ENCODE peak calls at places on chromosomes 13 and 19, in ten cellular contexts. One of them, this sample, is unnamed.

GRCh38 chr13:73109288-73109899 is 50.6 kb downstream of the KLF5 start:
- DNase-seq in thoracic aorta: no peak
- DNase-seq in Panc1: no peak
- DNase-seq in DND-41: no peak
- DNase-seq in mesothelial cell of epicardium: no peak
- DNase-seq in AG09319: no peak
- DNase-seq in CD8-positive, alpha-beta T cell: no peak
- DNase-seq in coronary artery: no peak
- DNase-seq in pancreas: no peak
- DNase-seq in colonic mucosa: no peak
- DNase-seq in this sample: no peak

GRCh38 chr13:30577381-30577780 is 40.3 kb upstream of the USPL1 start:
- DNase-seq in coronary artery: no peak
- DNase-seq in CD8-positive, alpha-beta T cell: peak
- DNase-seq in Panc1: no peak
- DNase-seq in colonic mucosa: no peak
- DNase-seq in DND-41: peak
- DNase-seq in AG09319: peak
- DNase-seq in mesothelial cell of epicardium: no peak
- DNase-seq in thoracic aorta: no peak
- DNase-seq in pancreas: no peak
- DNase-seq in this sample: peak

GRCh38 chr13:70386919-70387318 is 278.7 kb upstream of the KLHL1 start:
- DNase-seq in colonic mucosa: no peak
- DNase-seq in thoracic aorta: no peak
- DNase-seq in mesothelial cell of epicardium: no peak
- DNase-seq in AG09319: no peak
- DNase-seq in DND-41: no peak
- DNase-seq in CD8-positive, alpha-beta T cell: no peak
- DNase-seq in Panc1: no peak
- DNase-seq in coronary artery: no peak
- DNase-seq in pancreas: peak
- DNase-seq in this sample: no peak

GRCh38 chr19:46202872-46203860 is 26.4 kb upstream of the IGFL1 start:
- DNase-seq in DND-41: no peak
- DNase-seq in Panc1: no peak
- DNase-seq in CD8-positive, alpha-beta T cell: no peak
- DNase-seq in pancreas: no peak
- DNase-seq in mesothelial cell of epicardium: no peak
- DNase-seq in thoracic aorta: no peak
- DNase-seq in coronary artery: no peak
- DNase-seq in colonic mucosa: no peak
- DNase-seq in AG09319: no peak
- DNase-seq in this sample: no peak

GRCh38 chr13:52454459-52454824 is 836 bp upstream of the CKAP2 start:
- DNase-seq in coronary artery: no peak
- DNase-seq in thoracic aorta: no peak
- DNase-seq in AG09319: no peak
- DNase-seq in colonic mucosa: peak
- DNase-seq in pancreas: no peak
- DNase-seq in CD8-positive, alpha-beta T cell: peak
- DNase-seq in Panc1: no peak
- DNase-seq in DND-41: peak
- DNase-seq in mesothelial cell of epicardium: no peak
- DNase-seq in this sample: peak

GRCh38 chr13:100724568-100724967 is 50.0 kb upstream of the TMTC4 start:
- DNase-seq in CD8-positive, alpha-beta T cell: no peak
- DNase-seq in colonic mucosa: no peak
- DNase-seq in DND-41: no peak
- DNase-seq in Panc1: no peak
- DNase-seq in mesothelial cell of epicardium: no peak
- DNase-seq in thoracic aorta: no peak
- DNase-seq in coronary artery: no peak
- DNase-seq in AG09319: no peak
- DNase-seq in pancreas: no peak
- DNase-seq in this sample: no peak

GRCh38 chr13:23637813-23638212 is 67.6 kb downstream of the TNFRSF19 start:
- DNase-seq in AG09319: no peak
- DNase-seq in CD8-positive, alpha-beta T cell: no peak
- DNase-seq in DND-41: no peak
- DNase-seq in coronary artery: no peak
- DNase-seq in colonic mucosa: no peak
- DNase-seq in Panc1: no peak
- DNase-seq in mesothelial cell of epicardium: no peak
- DNase-seq in thoracic aorta: no peak
- DNase-seq in pancreas: no peak
- DNase-seq in this sample: no peak

GRCh38 chr19:47885067-47885463 is 1.1 kb downstream of the SULT2A1 start:
- DNase-seq in mesothelial cell of epicardium: no peak
- DNase-seq in CD8-positive, alpha-beta T cell: no peak
- DNase-seq in DND-41: no peak
- DNase-seq in AG09319: no peak
- DNase-seq in pancreas: no peak
- DNase-seq in thoracic aorta: no peak
- DNase-seq in Panc1: no peak
- DNase-seq in colonic mucosa: no peak
- DNase-seq in coronary artery: no peak
- DNase-seq in this sample: no peak

DNA sequence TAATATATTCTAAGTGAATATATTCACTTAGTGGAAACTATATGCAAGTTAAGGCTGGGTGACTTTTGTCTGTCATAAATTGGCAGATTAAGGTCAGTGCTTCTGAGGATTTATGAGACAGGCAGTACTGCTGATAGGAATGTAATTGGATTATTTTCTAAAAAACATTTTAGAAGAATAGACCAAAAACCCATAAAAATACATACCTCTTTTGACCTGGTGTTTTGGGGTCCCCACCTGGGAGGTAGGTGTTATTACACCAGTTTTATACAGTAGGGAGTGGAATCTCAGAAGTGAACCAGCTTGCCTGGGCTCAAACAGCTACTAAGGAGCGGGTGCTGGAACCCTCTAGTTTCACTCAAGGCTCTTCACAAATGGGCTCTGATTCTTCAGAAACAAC is 25.3 kb downstream of the COG3 start:
- DNase-seq in pancreas: no peak
- DNase-seq in coronary artery: no peak
- DNase-seq in DND-41: no peak
- DNase-seq in AG09319: no peak
- DNase-seq in CD8-positive, alpha-beta T cell: peak
- DNase-seq in thoracic aorta: no peak
- DNase-seq in Panc1: no peak
- DNase-seq in colonic mucosa: no peak
- DNase-seq in mesothelial cell of epicardium: no peak
- DNase-seq in this sample: no peak
- TF ChIP-seq CTCF in pancreas: no peak
- TF ChIP-seq CTCF in coronary artery: no peak
- TF ChIP-seq CTCF in DND-41: peak
- TF ChIP-seq CTCF in AG09319: no peak
- TF ChIP-seq CTCF in CD8-positive, alpha-beta T cell: peak
- TF ChIP-seq CTCF in thoracic aorta: no peak
- TF ChIP-seq CTCF in Panc1: peak
- TF ChIP-seq CTCF in colonic mucosa: no peak
- TF ChIP-seq CTCF in mesothelial cell of epicardium: peak
- TF ChIP-seq CTCF in this sample: peak

GRCh38 chr13:98796191-98796590 is 43.7 kb upstream of the SLC15A1 start:
- DNase-seq in AG09319: no peak
- DNase-seq in Panc1: no peak
- DNase-seq in DND-41: no peak
- DNase-seq in colonic mucosa: no peak
- DNase-seq in mesothelial cell of epicardium: no peak
- DNase-seq in pancreas: no peak
- DNase-seq in coronary artery: no peak
- DNase-seq in CD8-positive, alpha-beta T cell: no peak
- DNase-seq in thoracic aorta: no peak
- DNase-seq in this sample: no peak

GRCh38 chr13:98792784-98793183 is 40.3 kb upstream of the SLC15A1 start:
- DNase-seq in colonic mucosa: no peak
- DNase-seq in pancreas: no peak
- DNase-seq in CD8-positive, alpha-beta T cell: no peak
- DNase-seq in DND-41: no peak
- DNase-seq in Panc1: no peak
- DNase-seq in coronary artery: no peak
- DNase-seq in AG09319: no peak
- DNase-seq in mesothelial cell of epicardium: no peak
- DNase-seq in thoracic aorta: no peak
- DNase-seq in this sample: no peak

GRCh38 chr13:98795220-98795619 is 42.7 kb upstream of the SLC15A1 start:
- DNase-seq in Panc1: no peak
- DNase-seq in mesothelial cell of epicardium: no peak
- DNase-seq in AG09319: no peak
- DNase-seq in colonic mucosa: no peak
- DNase-seq in CD8-positive, alpha-beta T cell: no peak
- DNase-seq in thoracic aorta: no peak
- DNase-seq in pancreas: no peak
- DNase-seq in coronary artery: no peak
- DNase-seq in DND-41: no peak
- DNase-seq in this sample: no peak

GRCh38 chr13:98792321-98792720 is 39.8 kb upstream of the SLC15A1 start:
- DNase-seq in AG09319: no peak
- DNase-seq in coronary artery: no peak
- DNase-seq in Panc1: no peak
- DNase-seq in pancreas: no peak
- DNase-seq in DND-41: no peak
- DNase-seq in colonic mucosa: no peak
- DNase-seq in CD8-positive, alpha-beta T cell: no peak
- DNase-seq in thoracic aorta: no peak
- DNase-seq in mesothelial cell of epicardium: no peak
- DNase-seq in this sample: no peak

DNA sequence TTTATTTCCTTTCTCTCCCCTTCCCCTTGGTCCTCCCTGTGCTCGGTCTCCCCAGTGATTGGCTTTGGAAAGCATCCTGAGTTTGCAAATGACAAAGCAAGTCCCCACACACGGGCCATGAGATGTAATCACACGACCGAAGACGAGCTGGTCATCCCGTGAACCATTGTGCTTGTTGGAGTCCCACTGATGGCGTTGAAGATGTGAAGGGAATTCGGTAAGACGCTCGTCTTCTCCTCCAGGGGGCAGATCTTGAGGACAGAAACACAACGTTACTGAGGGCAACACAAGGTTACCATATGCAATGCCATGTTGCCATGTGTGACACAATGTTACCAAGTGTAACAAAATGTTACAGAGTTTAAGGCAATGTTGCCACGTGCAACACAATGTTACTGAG is 42.0 kb upstream of the SLC15A1 start:
- DNase-seq in thoracic aorta: no peak
- DNase-seq in mesothelial cell of epicardium: no peak
- DNase-seq in colonic mucosa: no peak
- DNase-seq in coronary artery: no peak
- DNase-seq in AG09319: no peak
- DNase-seq in pancreas: no peak
- DNase-seq in Panc1: no peak
- DNase-seq in DND-41: no peak
- DNase-seq in CD8-positive, alpha-beta T cell: no peak
- DNase-seq in this sample: no peak
- TF ChIP-seq CTCF in thoracic aorta: no peak
- TF ChIP-seq CTCF in mesothelial cell of epicardium: no peak
- TF ChIP-seq CTCF in colonic mucosa: no peak
- TF ChIP-seq CTCF in coronary artery: no peak
- TF ChIP-seq CTCF in AG09319: no peak
- TF ChIP-seq CTCF in pancreas: no peak
- TF ChIP-seq CTCF in Panc1: no peak
- TF ChIP-seq CTCF in DND-41: no peak
- TF ChIP-seq CTCF in CD8-positive, alpha-beta T cell: no peak
- TF ChIP-seq CTCF in this sample: no peak

GRCh38 chr19:3499738-3500428 is 591 bp downstream of the DOHH start:
- DNase-seq in coronary artery: no peak
- DNase-seq in DND-41: no peak
- DNase-seq in pancreas: no peak
- DNase-seq in colonic mucosa: no peak
- DNase-seq in AG09319: no peak
- DNase-seq in mesothelial cell of epicardium: no peak
- DNase-seq in Panc1: no peak
- DNase-seq in CD8-positive, alpha-beta T cell: no peak
- DNase-seq in thoracic aorta: no peak
- DNase-seq in this sample: no peak

GRCh38 chr19:3504723-3505122 is 1.4 kb upstream of the FZR1 start:
- DNase-seq in pancreas: no peak
- DNase-seq in DND-41: no peak
- DNase-seq in Panc1: no peak
- DNase-seq in AG09319: no peak
- DNase-seq in thoracic aorta: no peak
- DNase-seq in colonic mucosa: no peak
- DNase-seq in mesothelial cell of epicardium: no peak
- DNase-seq in coronary artery: no peak
- DNase-seq in CD8-positive, alpha-beta T cell: no peak
- DNase-seq in this sample: no peak

GRCh38 chr19:3500429-3501101 is at the start of gene DOHH:
- DNase-seq in pancreas: peak
- DNase-seq in mesothelial cell of epicardium: peak
- DNase-seq in colonic mucosa: peak
- DNase-seq in Panc1: peak
- DNase-seq in thoracic aorta: peak
- DNase-seq in DND-41: peak
- DNase-seq in CD8-positive, alpha-beta T cell: peak
- DNase-seq in coronary artery: peak
- DNase-seq in AG09319: peak
- DNase-seq in this sample: peak

GRCh38 chr19:3503036-3503572 is 2.6 kb upstream of the DOHH start:
- DNase-seq in colonic mucosa: no peak
- DNase-seq in pancreas: no peak
- DNase-seq in AG09319: no peak
- DNase-seq in Panc1: no peak
- DNase-seq in CD8-positive, alpha-beta T cell: no peak
- DNase-seq in mesothelial cell of epicardium: no peak
- DNase-seq in thoracic aorta: no peak
- DNase-seq in coronary artery: no peak
- DNase-seq in DND-41: no peak
- DNase-seq in this sample: no peak

DNA sequence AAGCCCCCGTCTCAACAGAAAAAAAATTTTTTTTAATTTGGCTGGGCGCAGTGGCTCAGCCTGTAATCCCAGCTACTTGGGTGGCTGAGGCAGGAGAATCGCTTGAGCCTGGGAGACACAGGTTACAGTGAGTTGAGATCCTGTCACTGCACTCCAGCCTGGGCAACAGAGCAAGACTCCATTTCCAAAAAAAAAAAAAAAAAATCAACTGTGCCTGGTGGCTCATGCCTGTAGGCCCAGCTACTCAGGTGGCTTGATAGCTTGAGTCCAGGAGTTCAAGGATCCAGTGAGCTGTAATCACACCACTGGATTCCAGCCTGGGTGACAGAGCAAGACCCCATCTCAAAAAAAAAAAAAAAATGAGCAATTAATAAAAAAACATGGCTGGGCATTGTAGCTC is 1.3 kb upstream of the DOHH start:
- DNase-seq in pancreas: no peak
- DNase-seq in AG09319: no peak
- DNase-seq in thoracic aorta: no peak
- DNase-seq in coronary artery: no peak
- DNase-seq in DND-41: no peak
- DNase-seq in colonic mucosa: no peak
- DNase-seq in CD8-positive, alpha-beta T cell: no peak
- DNase-seq in mesothelial cell of epicardium: no peak
- DNase-seq in Panc1: no peak
- DNase-seq in this sample: no peak
- TF ChIP-seq CTCF in pancreas: no peak
- TF ChIP-seq CTCF in AG09319: no peak
- TF ChIP-seq CTCF in thoracic aorta: no peak
- TF ChIP-seq CTCF in coronary artery: no peak
- TF ChIP-seq CTCF in DND-41: no peak
- TF ChIP-seq CTCF in colonic mucosa: no peak
- TF ChIP-seq CTCF in CD8-positive, alpha-beta T cell: no peak
- TF ChIP-seq CTCF in mesothelial cell of epicardium: no peak
- TF ChIP-seq CTCF in Panc1: no peak
- TF ChIP-seq CTCF in this sample: no peak

GRCh38 chr19:41310031-41310831 is at the start of gene CCDC97:
- DNase-seq in pancreas: peak
- DNase-seq in CD8-positive, alpha-beta T cell: peak
- DNase-seq in mesothelial cell of epicardium: peak
- DNase-seq in DND-41: peak
- DNase-seq in colonic mucosa: peak
- DNase-seq in thoracic aorta: no peak
- DNase-seq in coronary artery: peak
- DNase-seq in AG09319: peak
- DNase-seq in Panc1: no peak
- DNase-seq in this sample: peak
- TF ChIP-seq CTCF in pancreas: no peak
- TF ChIP-seq CTCF in CD8-positive, alpha-beta T cell: no peak
- TF ChIP-seq CTCF in mesothelial cell of epicardium: no peak
- TF ChIP-seq CTCF in DND-41: no peak
- TF ChIP-seq CTCF in colonic mucosa: no peak
- TF ChIP-seq CTCF in thoracic aorta: no peak
- TF ChIP-seq CTCF in coronary artery: no peak
- TF ChIP-seq CTCF in AG09319: no peak
- TF ChIP-seq CTCF in Panc1: no peak
- TF ChIP-seq CTCF in this sample: no peak